ENCODE peak calls at places on chromosomes 1 and 21, in nine cellular contexts. G, J, U, D, Y, P, K, C and X are unnamed samples.

GRCh38 chr1:245074232-245074747 is 80.5 kb upstream of the KIF26B start:
- DNase-seq in G (no peak), J (no peak), U (no peak), D (no peak), Y (no peak), P (no peak), K (no peak), C (no peak), X (peak)

GRCh38 chr1:53987880-53988279 is 30.1 kb downstream of the LDLRAD1 start:
- DNase-seq in G (no peak), J (no peak), U (no peak), D (no peak), Y (no peak), P (no peak), K (no peak), C (no peak), X (peak)

GRCh38 chr21:33578214-33578613 is 10.3 kb downstream of the DONSON start:
- DNase-seq in G (no peak), J (no peak), U (no peak), D (no peak), Y (no peak), P (no peak), K (no peak), C (no peak), X (no peak)

GRCh38 chr1:77624102-77624501 is 58.4 kb downstream of the ZZZ3 start:
- DNase-seq in G (no peak), J (no peak), U (no peak), D (no peak), Y (no peak), P (no peak), K (no peak), C (no peak), X (no peak)

GRCh38 chr21:27536319-27536718 is 569.4 kb upstream of the ADAMTS5 start:
- DNase-seq in G (no peak), J (no peak), U (no peak), D (no peak), Y (no peak), P (no peak), K (no peak), C (no peak), X (peak)

GRCh38 chr1:28295936-28296335 is 32.9 kb upstream of the MED18 start:
- DNase-seq in G (no peak), J (no peak), U (no peak), D (no peak), Y (no peak), P (no peak), K (no peak), C (no peak), X (no peak)

GRCh38 chr1:204321665-204322064 is 38.1 kb downstream of the PLEKHA6 start:
- DNase-seq in G (no peak), J (no peak), U (no peak), D (no peak), Y (no peak), P (no peak), K (no peak), C (no peak), X (no peak)

GRCh38 chr1:8025061-8025670 is 943 bp downstream of the ERRFI1 start:
- DNase-seq in G (no peak), J (no peak), U (no peak), D (no peak), Y (no peak), P (no peak), K (no peak), C (no peak), X (no peak)

GRCh38 chr1:109762821-109763645 is 690 bp downstream of the EPS8L3 start:
- DNase-seq in G (peak), J (no peak), U (no peak), D (no peak), Y (no peak), P (no peak), K (no peak), C (peak), X (peak)

GRCh38 chr1:113812661-113813135 is 422 bp upstream of the RSBN1 start:
- DNase-seq in G (no peak), J (no peak), U (no peak), D (no peak), Y (peak), P (peak), K (peak), C (peak), X (no peak)

GRCh38 chr1:118158918-118159317 is 26.1 kb downstream of the SPAG17 start:
- DNase-seq in G (no peak), J (no peak), U (no peak), D (no peak), Y (no peak), P (no peak), K (no peak), C (no peak), X (peak)

GRCh38 chr1:241849345-241849695 is 1.3 kb downstream of the EXO1 start:
- DNase-seq in G (no peak), J (no peak), U (no peak), D (no peak), Y (no peak), P (peak), K (no peak), C (no peak), X (no peak)

GRCh38 chr21:33451634-33452071 is 28.1 kb downstream of the TMEM50B start:
- DNase-seq in G (no peak), J (no peak), U (peak), D (no peak), Y (no peak), P (no peak), K (no peak), C (no peak), X (no peak)

GRCh38 chr1:227556288-227556687 is 7.1 kb upstream of the ZNF678 start:
- DNase-seq in G (peak), J (peak), U (no peak), D (no peak), Y (no peak), P (no peak), K (no peak), C (no peak), X (no peak)

GRCh38 chr1:57309608-57310007 is 114.3 kb downstream of the DAB1 start:
- DNase-seq in G (no peak), J (no peak), U (no peak), D (no peak), Y (no peak), P (no peak), K (no peak), C (no peak), X (no peak)

GRCh38 chr1:21139601-21140000 is 37.1 kb downstream of the EIF4G3 start:
- DNase-seq in G (no peak), J (no peak), U (no peak), D (no peak), Y (peak), P (peak), K (no peak), C (peak), X (no peak)

GRCh38 chr1:109438798-109439297 is 12.6 kb upstream of the PSMA5 start:
- DNase-seq in G (no peak), J (no peak), U (no peak), D (no peak), Y (peak), P (no peak), K (peak), C (no peak), X (peak)

GRCh38 chr1:25610822-25611630 is 5.6 kb upstream of the MAN1C1 start:
- DNase-seq in G (no peak), J (no peak), U (no peak), D (no peak), Y (no peak), P (peak), K (no peak), C (no peak), X (no peak)
- TF ChIP-seq CTCF in G (no peak), J (no peak), U (no peak), D (no peak), Y (no peak), P (peak), K (peak), C (no peak), X (no peak)

GRCh38 chr1:207050768-207051614 is at the start of gene YOD1:
- DNase-seq in G (peak), J (peak), U (peak), D (peak), Y (peak), P (peak), K (peak), C (peak), X (peak)

GRCh38 chr1:207050428-207050767 is 610 bp downstream of the YOD1 start:
- DNase-seq in G (peak), J (no peak), U (no peak), D (no peak), Y (no peak), P (no peak), K (no peak), C (no peak), X (no peak)

GRCh38 chr1:207051615-207051943 is 571 bp upstream of the YOD1 start:
- DNase-seq in G (no peak), J (no peak), U (no peak), D (no peak), Y (no peak), P (no peak), K (no peak), C (no peak), X (peak)

GRCh38 chr1:207054476-207054875 is 1.4 kb downstream of the PFKFB2 start:
- DNase-seq in G (no peak), J (no peak), U (no peak), D (no peak), Y (no peak), P (peak), K (no peak), C (no peak), X (no peak)

DNA sequence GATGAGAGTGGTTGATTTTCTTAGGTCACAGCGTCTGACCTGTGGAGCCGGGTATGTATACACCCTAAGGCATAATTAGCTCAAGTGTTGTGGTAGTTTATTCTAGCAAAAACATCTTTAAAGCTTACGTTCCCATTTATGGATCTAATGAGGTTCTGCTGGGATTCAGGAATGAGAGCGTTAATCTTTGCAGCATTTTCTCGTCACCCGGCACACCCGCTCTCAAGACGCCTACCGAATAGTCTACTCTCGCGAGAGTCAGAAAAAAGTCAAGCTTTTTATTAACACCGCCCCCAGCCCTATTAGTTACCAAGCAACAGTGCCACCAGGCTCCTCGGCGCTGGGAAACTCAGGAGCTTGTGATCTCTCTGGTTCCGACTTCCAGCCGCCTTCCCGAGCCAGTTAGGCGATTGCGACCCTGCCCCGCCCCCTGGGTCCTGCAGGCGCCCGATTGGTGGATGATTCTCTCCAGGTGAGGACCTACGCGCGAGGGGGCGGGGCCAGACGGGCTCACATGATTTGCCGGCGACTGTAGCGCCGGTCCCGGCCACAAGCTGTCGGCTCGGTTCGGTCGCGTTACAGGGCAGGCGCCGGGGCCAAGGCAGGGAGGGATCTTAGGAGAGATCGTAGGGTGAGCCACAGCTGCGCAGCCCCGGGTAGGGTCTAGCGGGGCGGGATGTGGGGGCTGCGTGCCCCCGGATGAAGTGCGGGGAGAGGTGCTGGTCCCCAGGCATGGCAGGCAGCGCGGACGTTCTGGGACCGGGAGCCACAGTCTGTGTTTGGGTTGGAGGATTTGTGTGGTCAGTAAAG is at the start of gene PFKFB2:
- DNase-seq in G (peak), J (peak), U (peak), D (peak), Y (peak), P (peak), K (peak), C (peak), X (peak)
- TF ChIP-seq CTCF in G (no peak), J (no peak), U (peak), D (peak), Y (peak), P (peak), K (no peak), C (peak), X (peak)

GRCh38 chr1:178587975-178588374 is 75.1 kb downstream of the TEX35 start:
- DNase-seq in G (no peak), J (no peak), U (no peak), D (no peak), Y (no peak), P (no peak), K (no peak), C (no peak), X (no peak)
- TF ChIP-seq CTCF in G (no peak), J (no peak), U (no peak), D (no peak), Y (no peak), P (peak), K (no peak), C (no peak), X (no peak)

DNA sequence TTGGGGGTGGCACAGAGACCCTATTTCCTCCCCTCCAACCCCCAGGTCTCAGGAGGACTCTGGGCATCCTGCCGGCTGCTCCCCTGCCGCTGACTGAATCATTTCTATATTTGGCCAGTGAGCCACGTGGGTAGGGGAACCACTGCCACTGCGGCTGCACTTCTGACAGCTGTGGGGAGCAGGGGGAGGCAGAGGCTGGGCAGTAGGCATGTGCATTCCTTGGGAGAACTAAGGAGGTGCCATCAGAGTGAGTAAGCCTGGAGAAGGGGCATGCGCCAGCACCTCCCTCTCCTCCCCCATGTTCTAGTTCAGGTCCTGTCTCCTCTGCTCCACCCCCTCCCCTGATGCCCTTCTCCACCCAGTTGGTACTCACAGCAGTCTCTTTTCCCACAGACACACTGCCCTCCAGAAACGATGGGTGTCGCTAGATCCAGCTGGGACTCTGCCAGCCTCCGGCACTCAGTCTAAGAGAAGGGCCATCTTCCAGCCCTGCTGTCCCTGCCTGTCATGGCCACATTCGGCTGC is 12.0 kb downstream of the PPFIA4 start:
- DNase-seq in G (no peak), J (peak), U (no peak), D (no peak), Y (no peak), P (peak), K (no peak), C (peak), X (peak)
- TF ChIP-seq CTCF in G (no peak), J (no peak), U (no peak), D (no peak), Y (no peak), P (no peak), K (no peak), C (no peak), X (peak)

GRCh38 chr1:29945426-29945825 is 709.1 kb downstream of the PTPRU start:
- DNase-seq in G (no peak), J (no peak), U (no peak), D (no peak), Y (no peak), P (no peak), K (no peak), C (no peak), X (no peak)
- TF ChIP-seq CTCF in G (no peak), J (no peak), U (no peak), D (no peak), Y (no peak), P (no peak), K (no peak), C (no peak), X (no peak)

GRCh38 chr21:14617836-14618235 is 71.7 kb upstream of the SAMSN1 start:
- DNase-seq in G (no peak), J (no peak), U (no peak), D (no peak), Y (no peak), P (peak), K (no peak), C (no peak), X (no peak)
- TF ChIP-seq CTCF in G (no peak), J (no peak), U (no peak), D (no peak), Y (no peak), P (no peak), K (no peak), C (no peak), X (no peak)

GRCh38 chr1:210236840-210237409 is 4.3 kb downstream of the SERTAD4 start:
- DNase-seq in G (no peak), J (peak), U (peak), D (no peak), Y (peak), P (no peak), K (no peak), C (no peak), X (peak)

GRCh38 chr1:210237514-210237913 is 4.9 kb downstream of the SERTAD4 start:
- DNase-seq in G (no peak), J (no peak), U (no peak), D (no peak), Y (no peak), P (no peak), K (no peak), C (no peak), X (no peak)

GRCh38 chr1:210241121-210241520 is 8.5 kb downstream of the SERTAD4 start:
- DNase-seq in G (no peak), J (no peak), U (no peak), D (no peak), Y (no peak), P (no peak), K (no peak), C (no peak), X (no peak)

GRCh38 chr1:210237981-210238380 is 5.4 kb downstream of the SERTAD4 start:
- DNase-seq in G (no peak), J (no peak), U (no peak), D (no peak), Y (no peak), P (no peak), K (no peak), C (no peak), X (no peak)

DNA sequence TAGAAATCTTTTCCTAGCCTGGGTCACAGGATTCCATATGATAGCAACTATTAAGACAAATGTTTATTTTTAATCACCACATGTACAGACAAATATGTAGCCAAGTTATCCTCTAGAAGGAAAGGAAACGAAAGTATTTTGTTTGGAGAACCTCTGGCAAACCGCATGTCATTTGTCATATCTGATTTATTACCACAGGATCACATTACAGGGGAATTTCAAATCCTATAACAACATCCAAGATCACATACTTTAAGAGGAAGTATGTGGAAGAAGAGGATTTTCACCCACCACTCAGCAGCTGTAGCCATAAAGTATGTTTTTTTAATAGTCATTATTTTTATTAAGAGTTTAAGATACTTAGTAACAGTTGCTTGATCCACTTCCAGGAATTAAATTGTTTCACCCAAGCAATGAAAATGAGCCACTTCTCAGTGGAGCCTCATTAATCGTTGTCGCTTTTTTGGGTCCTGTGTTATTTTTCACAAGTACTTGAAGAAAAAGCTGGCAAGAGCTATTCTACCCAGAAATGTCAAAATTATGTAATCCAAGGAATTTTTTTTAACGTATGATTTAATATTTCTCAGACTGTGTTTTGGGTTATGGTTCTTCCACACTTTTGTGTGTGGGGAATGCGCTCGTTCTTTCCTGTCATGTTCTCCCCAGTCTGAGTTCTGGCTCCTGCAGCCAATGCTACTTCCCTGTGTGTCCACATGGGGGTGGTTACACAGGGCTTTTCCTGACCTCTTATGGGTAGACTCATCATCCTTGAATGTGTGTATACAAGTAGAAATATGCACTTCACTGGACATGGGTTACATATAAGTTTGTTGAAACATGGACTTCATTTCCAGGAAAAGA is 6.9 kb downstream of the SERTAD4 start:
- DNase-seq in G (no peak), J (no peak), U (no peak), D (no peak), Y (no peak), P (no peak), K (no peak), C (no peak), X (peak)
- TF ChIP-seq CTCF in G (peak), J (no peak), U (peak), D (peak), Y (peak), P (peak), K (no peak), C (peak), X (peak)